ENCODE peak calls at places on chromosomes 16 and 17, in seven cellular contexts. One of them, this sample, is unnamed.

GRCh38 chr17:80773243-80773991 is 218.2 kb upstream of the CHMP6 start:
- DNase-seq in neural progenitor cell: peak
- DNase-seq in stimulated activated CD8-positive, alpha-beta memory T cell treated with anti-CD3 and anti-CD28 coated beads, Interleukin-15, amount 100 ng/mL, for 24 hours: no peak
- DNase-seq in NCI-H2029: peak
- DNase-seq in CD8-positive, alpha-beta T cell: peak
- DNase-seq in amygdala: peak
- DNase-seq in stimulated activated CD4-positive, alpha-beta T cell treated with anti-CD3 and anti-CD28 coated beads, Interleukin-2, amount 100 ng/mL, for 24 hours: no peak
- DNase-seq in this sample: peak

GRCh38 chr17:80220709-80221215 is 535 bp downstream of the SLC26A11 start:
- DNase-seq in stimulated activated CD8-positive, alpha-beta memory T cell treated with anti-CD3 and anti-CD28 coated beads, Interleukin-15, amount 100 ng/mL, for 24 hours: no peak
- DNase-seq in NCI-H2029: no peak
- DNase-seq in CD8-positive, alpha-beta T cell: peak
- DNase-seq in amygdala: no peak
- DNase-seq in stimulated activated CD4-positive, alpha-beta T cell treated with anti-CD3 and anti-CD28 coated beads, Interleukin-2, amount 100 ng/mL, for 24 hours: no peak
- DNase-seq in neural progenitor cell: peak
- DNase-seq in this sample: no peak

GRCh38 chr17:14340968-14341412 is 40.1 kb downstream of the HS3ST3B1 start:
- DNase-seq in CD8-positive, alpha-beta T cell: no peak
- DNase-seq in stimulated activated CD8-positive, alpha-beta memory T cell treated with anti-CD3 and anti-CD28 coated beads, Interleukin-15, amount 100 ng/mL, for 24 hours: no peak
- DNase-seq in neural progenitor cell: peak
- DNase-seq in amygdala: no peak
- DNase-seq in stimulated activated CD4-positive, alpha-beta T cell treated with anti-CD3 and anti-CD28 coated beads, Interleukin-2, amount 100 ng/mL, for 24 hours: no peak
- DNase-seq in NCI-H2029: no peak
- DNase-seq in this sample: no peak

GRCh38 chr16:86039606-86040005 is 140.6 kb downstream of the IRF8 start:
- DNase-seq in stimulated activated CD4-positive, alpha-beta T cell treated with anti-CD3 and anti-CD28 coated beads, Interleukin-2, amount 100 ng/mL, for 24 hours: no peak
- DNase-seq in CD8-positive, alpha-beta T cell: no peak
- DNase-seq in NCI-H2029: no peak
- DNase-seq in stimulated activated CD8-positive, alpha-beta memory T cell treated with anti-CD3 and anti-CD28 coated beads, Interleukin-15, amount 100 ng/mL, for 24 hours: no peak
- DNase-seq in amygdala: no peak
- DNase-seq in neural progenitor cell: no peak
- DNase-seq in this sample: no peak

GRCh38 chr16:11848842-11849241 is 2.5 kb downstream of the RSL1D1 start:
- DNase-seq in neural progenitor cell: no peak
- DNase-seq in stimulated activated CD8-positive, alpha-beta memory T cell treated with anti-CD3 and anti-CD28 coated beads, Interleukin-15, amount 100 ng/mL, for 24 hours: no peak
- DNase-seq in CD8-positive, alpha-beta T cell: no peak
- DNase-seq in stimulated activated CD4-positive, alpha-beta T cell treated with anti-CD3 and anti-CD28 coated beads, Interleukin-2, amount 100 ng/mL, for 24 hours: no peak
- DNase-seq in amygdala: no peak
- DNase-seq in NCI-H2029: no peak
- DNase-seq in this sample: no peak

GRCh38 chr17:78708510-78708973 is 73.5 kb downstream of the CYTH1 start:
- DNase-seq in stimulated activated CD4-positive, alpha-beta T cell treated with anti-CD3 and anti-CD28 coated beads, Interleukin-2, amount 100 ng/mL, for 24 hours: peak
- DNase-seq in amygdala: peak
- DNase-seq in stimulated activated CD8-positive, alpha-beta memory T cell treated with anti-CD3 and anti-CD28 coated beads, Interleukin-15, amount 100 ng/mL, for 24 hours: no peak
- DNase-seq in neural progenitor cell: peak
- DNase-seq in NCI-H2029: peak
- DNase-seq in CD8-positive, alpha-beta T cell: peak
- DNase-seq in this sample: peak

GRCh38 chr17:73647767-73648542 is 3.7 kb upstream of the SDK2 start:
- DNase-seq in NCI-H2029: no peak
- DNase-seq in CD8-positive, alpha-beta T cell: no peak
- DNase-seq in stimulated activated CD8-positive, alpha-beta memory T cell treated with anti-CD3 and anti-CD28 coated beads, Interleukin-15, amount 100 ng/mL, for 24 hours: no peak
- DNase-seq in stimulated activated CD4-positive, alpha-beta T cell treated with anti-CD3 and anti-CD28 coated beads, Interleukin-2, amount 100 ng/mL, for 24 hours: no peak
- DNase-seq in amygdala: no peak
- DNase-seq in neural progenitor cell: no peak
- DNase-seq in this sample: no peak

GRCh38 chr16:23941963-23942564 is 106.3 kb downstream of the PRKCB start:
- DNase-seq in stimulated activated CD8-positive, alpha-beta memory T cell treated with anti-CD3 and anti-CD28 coated beads, Interleukin-15, amount 100 ng/mL, for 24 hours: no peak
- DNase-seq in NCI-H2029: peak
- DNase-seq in stimulated activated CD4-positive, alpha-beta T cell treated with anti-CD3 and anti-CD28 coated beads, Interleukin-2, amount 100 ng/mL, for 24 hours: no peak
- DNase-seq in CD8-positive, alpha-beta T cell: no peak
- DNase-seq in neural progenitor cell: no peak
- DNase-seq in amygdala: no peak
- DNase-seq in this sample: no peak

GRCh38 chr17:77571141-77571540 is 387.4 kb upstream of the TNRC6C start:
- DNase-seq in amygdala: no peak
- DNase-seq in neural progenitor cell: peak
- DNase-seq in NCI-H2029: no peak
- DNase-seq in stimulated activated CD4-positive, alpha-beta T cell treated with anti-CD3 and anti-CD28 coated beads, Interleukin-2, amount 100 ng/mL, for 24 hours: no peak
- DNase-seq in CD8-positive, alpha-beta T cell: no peak
- DNase-seq in stimulated activated CD8-positive, alpha-beta memory T cell treated with anti-CD3 and anti-CD28 coated beads, Interleukin-15, amount 100 ng/mL, for 24 hours: no peak
- DNase-seq in this sample: no peak

GRCh38 chr17:44595216-44595775 is 38.0 kb downstream of the FZD2 start:
- DNase-seq in CD8-positive, alpha-beta T cell: no peak
- DNase-seq in stimulated activated CD4-positive, alpha-beta T cell treated with anti-CD3 and anti-CD28 coated beads, Interleukin-2, amount 100 ng/mL, for 24 hours: no peak
- DNase-seq in neural progenitor cell: no peak
- DNase-seq in stimulated activated CD8-positive, alpha-beta memory T cell treated with anti-CD3 and anti-CD28 coated beads, Interleukin-15, amount 100 ng/mL, for 24 hours: no peak
- DNase-seq in amygdala: no peak
- DNase-seq in NCI-H2029: no peak
- DNase-seq in this sample: no peak

GRCh38 chr17:17056167-17056562 is 13.9 kb downstream of the MPRIP start:
- DNase-seq in amygdala: no peak
- DNase-seq in stimulated activated CD4-positive, alpha-beta T cell treated with anti-CD3 and anti-CD28 coated beads, Interleukin-2, amount 100 ng/mL, for 24 hours: no peak
- DNase-seq in stimulated activated CD8-positive, alpha-beta memory T cell treated with anti-CD3 and anti-CD28 coated beads, Interleukin-15, amount 100 ng/mL, for 24 hours: no peak
- DNase-seq in CD8-positive, alpha-beta T cell: no peak
- DNase-seq in neural progenitor cell: no peak
- DNase-seq in NCI-H2029: no peak
- DNase-seq in this sample: no peak

GRCh38 chr17:38868095-38868967 is 1.5 kb upstream of the LASP1 start:
- DNase-seq in NCI-H2029: peak
- DNase-seq in amygdala: no peak
- DNase-seq in stimulated activated CD4-positive, alpha-beta T cell treated with anti-CD3 and anti-CD28 coated beads, Interleukin-2, amount 100 ng/mL, for 24 hours: no peak
- DNase-seq in CD8-positive, alpha-beta T cell: no peak
- DNase-seq in stimulated activated CD8-positive, alpha-beta memory T cell treated with anti-CD3 and anti-CD28 coated beads, Interleukin-15, amount 100 ng/mL, for 24 hours: no peak
- DNase-seq in neural progenitor cell: peak
- DNase-seq in this sample: no peak

GRCh38 chr17:41624208-41625101 is at the start of gene KRT17:
- DNase-seq in CD8-positive, alpha-beta T cell: no peak
- DNase-seq in amygdala: no peak
- DNase-seq in stimulated activated CD8-positive, alpha-beta memory T cell treated with anti-CD3 and anti-CD28 coated beads, Interleukin-15, amount 100 ng/mL, for 24 hours: no peak
- DNase-seq in NCI-H2029: no peak
- DNase-seq in stimulated activated CD4-positive, alpha-beta T cell treated with anti-CD3 and anti-CD28 coated beads, Interleukin-2, amount 100 ng/mL, for 24 hours: no peak
- DNase-seq in neural progenitor cell: no peak
- DNase-seq in this sample: no peak